ENCODE peak calls at places on chromosome 21, in nine cellular contexts. One of them, this sample, is unnamed.

GRCh38 chr21:44926364-44927101 is 5.8 kb upstream of the ITGB2 start:
- DNase-seq in fibroblast of lung: peak; percentile 64
- DNase-seq in activated B cell treated with CpG ODN at 0.5 μM for 24 hours: no peak
- DNase-seq in astrocyte: peak; percentile 37
- DNase-seq in Panc1: no peak
- DNase-seq in heart right ventricle: no peak
- DNase-seq in progenitor cell of endocrine pancreas: no peak
- DNase-seq in tibial artery: peak; percentile 61
- DNase-seq in pancreas: no peak
- DNase-seq in this sample: no peak

GRCh38 chr21:35045539-35046222 is 3.4 kb downstream of the RUNX1 start:
- DNase-seq in fibroblast of lung: no peak
- DNase-seq in activated B cell treated with CpG ODN at 0.5 μM for 24 hours: no peak
- DNase-seq in astrocyte: no peak
- DNase-seq in Panc1: no peak
- DNase-seq in heart right ventricle: no peak
- DNase-seq in progenitor cell of endocrine pancreas: no peak
- DNase-seq in tibial artery: no peak
- DNase-seq in pancreas: no peak
- DNase-seq in this sample: no peak

GRCh38 chr21:34782666-34783365 is 114.0 kb downstream of the CLIC6 start:
- DNase-seq in fibroblast of lung: no peak
- DNase-seq in activated B cell treated with CpG ODN at 0.5 μM for 24 hours: no peak
- DNase-seq in astrocyte: no peak
- DNase-seq in Panc1: no peak
- DNase-seq in heart right ventricle: no peak
- DNase-seq in progenitor cell of endocrine pancreas: no peak
- DNase-seq in tibial artery: no peak
- DNase-seq in pancreas: no peak
- DNase-seq in this sample: no peak

GRCh38 chr21:29822064-29822463 is 117.7 kb downstream of the GRIK1 start:
- DNase-seq in fibroblast of lung: no peak
- DNase-seq in activated B cell treated with CpG ODN at 0.5 μM for 24 hours: no peak
- DNase-seq in astrocyte: no peak
- DNase-seq in Panc1: no peak
- DNase-seq in heart right ventricle: no peak
- DNase-seq in progenitor cell of endocrine pancreas: no peak
- DNase-seq in tibial artery: no peak
- DNase-seq in pancreas: no peak
- DNase-seq in this sample: no peak

GRCh38 chr21:22842875-22843274 is 1844.7 kb downstream of the NCAM2 start:
- DNase-seq in fibroblast of lung: no peak
- DNase-seq in activated B cell treated with CpG ODN at 0.5 μM for 24 hours: no peak
- DNase-seq in astrocyte: no peak
- DNase-seq in Panc1: no peak
- DNase-seq in heart right ventricle: no peak
- DNase-seq in progenitor cell of endocrine pancreas: no peak
- DNase-seq in tibial artery: no peak
- DNase-seq in pancreas: no peak
- DNase-seq in this sample: no peak

GRCh38 chr21:44603109-44603875 is 2.9 kb downstream of the KRTAP10-7 start:
- DNase-seq in fibroblast of lung: no peak
- DNase-seq in activated B cell treated with CpG ODN at 0.5 μM for 24 hours: no peak
- DNase-seq in astrocyte: no peak
- DNase-seq in Panc1: no peak
- DNase-seq in heart right ventricle: no peak
- DNase-seq in progenitor cell of endocrine pancreas: no peak
- DNase-seq in tibial artery: no peak
- DNase-seq in pancreas: no peak
- DNase-seq in this sample: no peak

GRCh38 chr21:44344541-44345183 is 5.5 kb upstream of the CFAP410 start:
- DNase-seq in fibroblast of lung: no peak
- DNase-seq in activated B cell treated with CpG ODN at 0.5 μM for 24 hours: no peak
- DNase-seq in astrocyte: no peak
- DNase-seq in Panc1: no peak
- DNase-seq in heart right ventricle: no peak
- DNase-seq in progenitor cell of endocrine pancreas: no peak
- DNase-seq in tibial artery: no peak
- DNase-seq in pancreas: no peak
- DNase-seq in this sample: no peak

GRCh38 chr21:14850394-14850793 is 214.4 kb downstream of the NRIP1 start:
- DNase-seq in fibroblast of lung: peak; percentile 72
- DNase-seq in activated B cell treated with CpG ODN at 0.5 μM for 24 hours: no peak
- DNase-seq in astrocyte: peak; percentile 60
- DNase-seq in Panc1: no peak
- DNase-seq in heart right ventricle: no peak
- DNase-seq in progenitor cell of endocrine pancreas: no peak
- DNase-seq in tibial artery: no peak
- DNase-seq in pancreas: no peak
- DNase-seq in this sample: no peak

GRCh38 chr21:28801906-28802305 is 190.8 kb downstream of the LTN1 start:
- DNase-seq in fibroblast of lung: no peak
- DNase-seq in activated B cell treated with CpG ODN at 0.5 μM for 24 hours: no peak
- DNase-seq in astrocyte: no peak
- DNase-seq in Panc1: no peak
- DNase-seq in heart right ventricle: no peak
- DNase-seq in progenitor cell of endocrine pancreas: no peak
- DNase-seq in tibial artery: no peak
- DNase-seq in pancreas: no peak
- DNase-seq in this sample: no peak

GRCh38 chr21:44737706-44738354 is 26.5 kb upstream of the TSPEAR start:
- DNase-seq in fibroblast of lung: peak; percentile 22
- DNase-seq in activated B cell treated with CpG ODN at 0.5 μM for 24 hours: no peak
- DNase-seq in astrocyte: peak; percentile 29
- DNase-seq in Panc1: no peak
- DNase-seq in heart right ventricle: no peak
- DNase-seq in progenitor cell of endocrine pancreas: no peak
- DNase-seq in tibial artery: no peak
- DNase-seq in pancreas: no peak
- DNase-seq in this sample: no peak

GRCh38 chr21:44590311-44590721 is 2.0 kb downstream of the KRTAP10-6 start:
- DNase-seq in fibroblast of lung: no peak
- DNase-seq in activated B cell treated with CpG ODN at 0.5 μM for 24 hours: no peak
- DNase-seq in astrocyte: no peak
- DNase-seq in Panc1: no peak
- DNase-seq in heart right ventricle: no peak
- DNase-seq in progenitor cell of endocrine pancreas: no peak
- DNase-seq in tibial artery: no peak
- DNase-seq in pancreas: no peak
- DNase-seq in this sample: no peak

GRCh38 chr21:18603246-18603645 is 199.7 kb upstream of the TMPRSS15 start:
- DNase-seq in fibroblast of lung: no peak
- DNase-seq in activated B cell treated with CpG ODN at 0.5 μM for 24 hours: no peak
- DNase-seq in astrocyte: no peak
- DNase-seq in Panc1: no peak
- DNase-seq in heart right ventricle: no peak
- DNase-seq in progenitor cell of endocrine pancreas: no peak
- DNase-seq in tibial artery: no peak
- DNase-seq in pancreas: no peak
- DNase-seq in this sample: no peak

GRCh38 chr21:23016617-23017016 is 2018.4 kb downstream of the NCAM2 start:
- DNase-seq in fibroblast of lung: no peak
- DNase-seq in activated B cell treated with CpG ODN at 0.5 μM for 24 hours: no peak
- DNase-seq in astrocyte: no peak
- DNase-seq in Panc1: peak; percentile 4
- DNase-seq in heart right ventricle: no peak
- DNase-seq in progenitor cell of endocrine pancreas: no peak
- DNase-seq in tibial artery: no peak
- DNase-seq in pancreas: no peak
- DNase-seq in this sample: no peak

GRCh38 chr21:37587635-37588177 is 221.1 kb downstream of the DYRK1A start:
- DNase-seq in fibroblast of lung: no peak
- DNase-seq in activated B cell treated with CpG ODN at 0.5 μM for 24 hours: no peak
- DNase-seq in astrocyte: no peak
- DNase-seq in Panc1: no peak
- DNase-seq in heart right ventricle: no peak
- DNase-seq in progenitor cell of endocrine pancreas: no peak
- DNase-seq in tibial artery: no peak
- DNase-seq in pancreas: no peak
- DNase-seq in this sample: no peak

GRCh38 chr21:44337941-44338895 is 972 bp downstream of the CFAP410 start:
- DNase-seq in fibroblast of lung: peak; percentile 58
- DNase-seq in activated B cell treated with CpG ODN at 0.5 μM for 24 hours: peak; percentile 41
- DNase-seq in astrocyte: peak; percentile 42
- DNase-seq in Panc1: peak; percentile 17
- DNase-seq in heart right ventricle: peak; percentile 64
- DNase-seq in progenitor cell of endocrine pancreas: peak; percentile 53
- DNase-seq in tibial artery: peak; percentile 88
- DNase-seq in pancreas: peak; percentile 72
- DNase-seq in this sample: no peak

GRCh38 chr21:16811011-16811410 is 701.8 kb upstream of the CXADR start:
- DNase-seq in fibroblast of lung: no peak
- DNase-seq in activated B cell treated with CpG ODN at 0.5 μM for 24 hours: no peak
- DNase-seq in astrocyte: no peak
- DNase-seq in Panc1: no peak
- DNase-seq in heart right ventricle: no peak
- DNase-seq in progenitor cell of endocrine pancreas: no peak
- DNase-seq in tibial artery: no peak
- DNase-seq in pancreas: no peak
- DNase-seq in this sample: no peak
- TF ChIP-seq CTCF in fibroblast of lung: no peak
- TF ChIP-seq CTCF in activated B cell treated with CpG ODN at 0.5 μM for 24 hours: no peak
- TF ChIP-seq CTCF in astrocyte: no peak
- TF ChIP-seq CTCF in Panc1: no peak
- TF ChIP-seq CTCF in heart right ventricle: no peak
- TF ChIP-seq CTCF in progenitor cell of endocrine pancreas: no peak
- TF ChIP-seq CTCF in tibial artery: no peak
- TF ChIP-seq CTCF in pancreas: no peak
- TF ChIP-seq CTCF in this sample: no peak

GRCh38 chr21:25039461-25040380 is 567.6 kb downstream of the MRPL39 start:
- DNase-seq in fibroblast of lung: peak; percentile 42
- DNase-seq in activated B cell treated with CpG ODN at 0.5 μM for 24 hours: no peak
- DNase-seq in astrocyte: peak; percentile 37
- DNase-seq in Panc1: peak; percentile 4
- DNase-seq in heart right ventricle: no peak
- DNase-seq in progenitor cell of endocrine pancreas: no peak
- DNase-seq in tibial artery: no peak
- DNase-seq in pancreas: no peak
- DNase-seq in this sample: no peak
- TF ChIP-seq CTCF in fibroblast of lung: no peak
- TF ChIP-seq CTCF in activated B cell treated with CpG ODN at 0.5 μM for 24 hours: no peak
- TF ChIP-seq CTCF in astrocyte: peak; percentile 22
- TF ChIP-seq CTCF in Panc1: peak; percentile 24
- TF ChIP-seq CTCF in heart right ventricle: peak; percentile 61
- TF ChIP-seq CTCF in progenitor cell of endocrine pancreas: peak; percentile 38
- TF ChIP-seq CTCF in tibial artery: no peak
- TF ChIP-seq CTCF in pancreas: no peak
- TF ChIP-seq CTCF in this sample: peak; percentile 42

GRCh38 chr21:42679982-42680330 is 26.5 kb downstream of the PDE9A start:
- DNase-seq in fibroblast of lung: no peak
- DNase-seq in activated B cell treated with CpG ODN at 0.5 μM for 24 hours: no peak
- DNase-seq in astrocyte: no peak
- DNase-seq in Panc1: no peak
- DNase-seq in heart right ventricle: no peak
- DNase-seq in progenitor cell of endocrine pancreas: no peak
- DNase-seq in tibial artery: no peak
- DNase-seq in pancreas: no peak
- DNase-seq in this sample: no peak
- TF ChIP-seq CTCF in fibroblast of lung: no peak
- TF ChIP-seq CTCF in activated B cell treated with CpG ODN at 0.5 μM for 24 hours: no peak
- TF ChIP-seq CTCF in astrocyte: no peak
- TF ChIP-seq CTCF in Panc1: no peak
- TF ChIP-seq CTCF in heart right ventricle: no peak
- TF ChIP-seq CTCF in progenitor cell of endocrine pancreas: no peak
- TF ChIP-seq CTCF in tibial artery: no peak
- TF ChIP-seq CTCF in pancreas: no peak
- TF ChIP-seq CTCF in this sample: no peak

GRCh38 chr21:31663584-31664249 is 4.2 kb downstream of the SOD1 start:
- DNase-seq in fibroblast of lung: no peak
- DNase-seq in activated B cell treated with CpG ODN at 0.5 μM for 24 hours: no peak
- DNase-seq in astrocyte: no peak
- DNase-seq in Panc1: no peak
- DNase-seq in heart right ventricle: no peak
- DNase-seq in progenitor cell of endocrine pancreas: no peak
- DNase-seq in tibial artery: no peak
- DNase-seq in pancreas: no peak
- DNase-seq in this sample: no peak

GRCh38 chr21:31658053-31658452 is 1.4 kb upstream of the SOD1 start:
- DNase-seq in fibroblast of lung: no peak
- DNase-seq in activated B cell treated with CpG ODN at 0.5 μM for 24 hours: no peak
- DNase-seq in astrocyte: no peak
- DNase-seq in Panc1: no peak
- DNase-seq in heart right ventricle: no peak
- DNase-seq in progenitor cell of endocrine pancreas: no peak
- DNase-seq in tibial artery: no peak
- DNase-seq in pancreas: no peak
- DNase-seq in this sample: no peak

GRCh38 chr21:31660134-31660565 is 657 bp downstream of the SOD1 start:
- DNase-seq in fibroblast of lung: no peak
- DNase-seq in activated B cell treated with CpG ODN at 0.5 μM for 24 hours: no peak
- DNase-seq in astrocyte: no peak
- DNase-seq in Panc1: no peak
- DNase-seq in heart right ventricle: no peak
- DNase-seq in progenitor cell of endocrine pancreas: no peak
- DNase-seq in tibial artery: no peak
- DNase-seq in pancreas: peak; percentile 32
- DNase-seq in this sample: no peak

GRCh38 chr21:31656199-31657095 is 3.0 kb upstream of the SOD1 start:
- DNase-seq in fibroblast of lung: peak; percentile 63
- DNase-seq in activated B cell treated with CpG ODN at 0.5 μM for 24 hours: no peak
- DNase-seq in astrocyte: peak; percentile 42
- DNase-seq in Panc1: no peak
- DNase-seq in heart right ventricle: no peak
- DNase-seq in progenitor cell of endocrine pancreas: no peak
- DNase-seq in tibial artery: no peak
- DNase-seq in pancreas: no peak
- DNase-seq in this sample: no peak

DNA sequence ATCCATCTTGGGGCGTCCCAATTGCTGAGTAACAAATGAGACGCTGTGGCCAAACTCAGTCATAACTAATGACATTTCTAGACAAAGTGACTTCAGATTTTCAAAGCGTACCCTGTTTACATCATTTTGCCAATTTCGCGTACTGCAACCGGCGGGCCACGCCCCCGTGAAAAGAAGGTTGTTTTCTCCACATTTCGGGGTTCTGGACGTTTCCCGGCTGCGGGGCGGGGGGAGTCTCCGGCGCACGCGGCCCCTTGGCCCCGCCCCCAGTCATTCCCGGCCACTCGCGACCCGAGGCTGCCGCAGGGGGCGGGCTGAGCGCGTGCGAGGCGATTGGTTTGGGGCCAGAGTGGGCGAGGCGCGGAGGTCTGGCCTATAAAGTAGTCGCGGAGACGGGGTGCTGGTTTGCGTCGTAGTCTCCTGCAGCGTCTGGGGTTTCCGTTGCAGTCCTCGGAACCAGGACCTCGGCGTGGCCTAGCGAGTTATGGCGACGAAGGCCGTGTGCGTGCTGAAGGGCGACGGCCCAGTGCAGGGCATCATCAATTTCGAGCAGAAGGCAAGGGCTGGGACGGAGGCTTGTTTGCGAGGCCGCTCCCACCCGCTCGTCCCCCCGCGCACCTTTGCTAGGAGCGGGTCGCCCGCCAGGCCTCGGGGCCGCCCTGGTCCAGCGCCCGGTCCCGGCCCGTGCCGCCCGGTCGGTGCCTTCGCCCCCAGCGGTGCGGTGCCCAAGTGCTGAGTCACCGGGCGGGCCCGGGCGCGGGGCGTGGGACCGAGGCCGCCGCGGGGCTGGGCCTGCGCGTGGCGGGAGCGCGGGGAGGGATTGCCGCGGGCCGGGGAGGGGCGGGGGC is at the start of gene SOD1:
- DNase-seq in fibroblast of lung: peak; percentile 88
- DNase-seq in activated B cell treated with CpG ODN at 0.5 μM for 24 hours: peak; percentile 93
- DNase-seq in astrocyte: peak; percentile 80
- DNase-seq in Panc1: peak; percentile 36
- DNase-seq in heart right ventricle: peak; percentile 96
- DNase-seq in progenitor cell of endocrine pancreas: peak; percentile 85
- DNase-seq in tibial artery: peak; percentile 97
- DNase-seq in pancreas: peak; percentile 90
- DNase-seq in this sample: peak; percentile 91
- TF ChIP-seq CTCF in fibroblast of lung: no peak
- TF ChIP-seq CTCF in activated B cell treated with CpG ODN at 0.5 μM for 24 hours: no peak
- TF ChIP-seq CTCF in astrocyte: no peak
- TF ChIP-seq CTCF in Panc1: no peak
- TF ChIP-seq CTCF in heart right ventricle: peak; percentile 50
- TF ChIP-seq CTCF in progenitor cell of endocrine pancreas: peak; percentile 9
- TF ChIP-seq CTCF in tibial artery: peak; percentile 10
- TF ChIP-seq CTCF in pancreas: no peak
- TF ChIP-seq CTCF in this sample: no peak

This sample was measured in D721Med.